ENCODE peak calls at places on chromosomes 3 and 15, in six cellular contexts. A is AG04450, R is bronchial epithelial cell, F is GM12878, N is cardiac muscle cell, G is GM23338. E is an unnamed sample. For H3K27me3, the result is how much of the 10 kb centered on the place peaks cover.

GRCh38 chr15:51982013-51982769 is 10.6 kb upstream of the LEO1 start:
- DNase-seq in A (peak), R (peak), F (peak), N (peak), G (peak), E (no peak)

GRCh38 chr3:127133971-127134370 is 59.0 kb upstream of the PRR23E start:
- DNase-seq in A (no peak), R (no peak), F (no peak), N (no peak), G (no peak), E (no peak)

GRCh38 chr3:146117406-146118285 is 43.3 kb downstream of the PLOD2 start:
- DNase-seq in A (peak), R (peak), F (no peak), N (peak), G (no peak), E (no peak)

GRCh38 chr3:46065294-46065705 is 38.0 kb upstream of the XCR1 start:
- DNase-seq in A (no peak), R (peak), F (peak), N (no peak), G (no peak), E (no peak)

GRCh38 chr3:138445654-138446053 is 11.2 kb downstream of the ESYT3 start:
- DNase-seq in A (no peak), R (no peak), F (no peak), N (no peak), G (no peak), E (no peak)

GRCh38 chr3:189941679-189942078 is 179.0 kb downstream of the P3H2 start:
- DNase-seq in A (no peak), R (peak), F (no peak), N (peak), G (no peak), E (no peak)

GRCh38 chr3:24012589-24013257 is 67.6 kb downstream of the NR1D2 start:
- DNase-seq in A (no peak), R (peak), F (no peak), N (no peak), G (no peak), E (no peak)

GRCh38 chr3:197547618-197548017 is 8.2 kb downstream of the BDH1 start:
- DNase-seq in A (no peak), R (no peak), F (no peak), N (no peak), G (peak), E (no peak)

GRCh38 chr3:51813539-51813938 is 34.5 kb upstream of the IQCF6 start:
- DNase-seq in A (no peak), R (no peak), F (no peak), N (no peak), G (no peak), E (peak)

GRCh38 chr3:188152660-188153497 is 1.1 kb upstream of the LPP start:
- DNase-seq in A (peak), R (peak), F (no peak), N (peak), G (peak), E (no peak)

GRCh38 chr15:33675246-33675645 is 293.1 kb upstream of the CHRM5 start:
- DNase-seq in A (no peak), R (peak), F (no peak), N (peak), G (peak), E (no peak)

GRCh38 chr15:66834863-66835557 is 133.0 kb downstream of the SMAD6 start:
- DNase-seq in A (no peak), R (no peak), F (no peak), N (no peak), G (peak), E (no peak)

GRCh38 chr3:139292933-139293664 is 50.7 kb upstream of the MRPS22 start:
- DNase-seq in A (peak), R (no peak), F (no peak), N (no peak), G (no peak), E (no peak)

GRCh38 chr3:15102256-15102655 is 3.3 kb upstream of the RBSN start:
- DNase-seq in A (no peak), R (no peak), F (no peak), N (no peak), G (no peak), E (peak)

GRCh38 chr3:74862501-74862900 is 248.0 kb upstream of the CNTN3 start:
- DNase-seq in A (no peak), R (no peak), F (no peak), N (no peak), G (no peak), E (no peak)

GRCh38 chr3:100966807-100967206 is 26.4 kb downstream of the ABI3BP start:
- DNase-seq in A (no peak), R (no peak), F (no peak), N (no peak), G (no peak), E (no peak)

GRCh38 chr15:63405159-63405558 is 23.5 kb upstream of the CA12 start:
- DNase-seq in A (no peak), R (no peak), F (no peak), N (no peak), G (no peak), E (no peak)

GRCh38 chr3:125381314-125381713 is 6.2 kb upstream of the ZNF148 start:
- DNase-seq in A (no peak), R (peak), F (no peak), N (no peak), G (no peak), E (no peak)

GRCh38 chr15:91942676-91943417 is 89.3 kb downstream of the SLCO3A1 start:
- DNase-seq in A (peak), R (peak), F (no peak), N (peak), G (no peak), E (no peak)

GRCh38 chr3:99918720-99919119 is 101.1 kb downstream of the CMSS1 start:
- DNase-seq in A (no peak), R (no peak), F (no peak), N (no peak), G (no peak), E (no peak)

GRCh38 chr3:47482411-47482810 is 6.7 kb upstream of the SCAP start:
- DNase-seq in A (no peak), R (no peak), F (no peak), N (no peak), G (peak), E (no peak)

GRCh38 chr3:16114930-16115329 is 59.5 kb upstream of the GALNT15 start:
- DNase-seq in A (no peak), R (no peak), F (no peak), N (no peak), G (no peak), E (no peak)

GRCh38 chr3:21912656-21913055 is 161.6 kb upstream of the ZNF385D start:
- DNase-seq in A (no peak), R (no peak), F (no peak), N (peak), G (no peak), E (no peak)

GRCh38 chr3:157916672-157917071 is 189.5 kb downstream of the SHOX2 start:
- DNase-seq in A (no peak), R (no peak), F (no peak), N (no peak), G (no peak), E (no peak)

GRCh38 chr15:64636541-64636940 is 138.8 kb downstream of the RBPMS2 start:
- DNase-seq in A (no peak), R (no peak), F (no peak), N (peak), G (no peak), E (no peak)

GRCh38 chr3:131361464-131362421 is 19.8 kb upstream of the NUDT16 start:
- DNase-seq in A (no peak), R (peak), F (peak), N (peak), G (peak), E (no peak)

GRCh38 chr3:150666167-150666566 is 37.6 kb downstream of the ERICH6 start:
- DNase-seq in A (no peak), R (no peak), F (no peak), N (no peak), G (no peak), E (no peak)

GRCh38 chr15:77186518-77187095 is 115.7 kb upstream of the TSPAN3 start:
- DNase-seq in A (peak), R (peak), F (peak), N (peak), G (peak), E (no peak)

GRCh38 chr3:53513556-53514190 is 19.3 kb downstream of the CACNA1D start:
- DNase-seq in A (no peak), R (peak), F (no peak), N (no peak), G (no peak), E (no peak)

GRCh38 chr3:58306662-58307286 is 454 bp downstream of the HTD2 start:
- DNase-seq in A (no peak), R (peak), F (no peak), N (peak), G (peak), E (peak)

GRCh38 chr3:38297947-38298711 is 16.0 kb downstream of the SLC22A14 start:
- DNase-seq in A (no peak), R (peak), F (peak), N (peak), G (peak), E (no peak)

GRCh38 chr15:78790027-78790426 is 21.2 kb downstream of the ADAMTS7 start:
- DNase-seq in A (no peak), R (no peak), F (no peak), N (no peak), G (no peak), E (no peak)

DNA sequence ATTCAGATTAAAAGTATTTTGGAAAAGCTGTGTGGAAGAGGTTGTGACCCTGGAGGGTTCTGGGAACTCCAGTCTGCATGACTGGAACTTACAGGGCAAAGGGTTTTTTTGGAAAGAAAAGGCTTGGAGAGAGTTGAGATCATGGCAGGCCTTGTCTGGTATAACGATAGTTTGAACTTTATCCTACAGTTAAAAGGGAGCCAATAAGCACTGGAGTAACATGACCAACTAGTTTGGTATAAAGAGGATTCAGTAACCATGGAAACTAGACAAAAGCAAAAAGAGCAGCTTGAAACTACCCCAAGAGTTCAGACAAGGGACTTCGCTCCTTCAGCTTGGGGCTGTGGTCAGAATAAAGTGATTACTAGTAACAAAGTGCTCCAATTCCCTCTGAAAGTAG is 151.2 kb upstream of the TMCO5A start:
- DNase-seq in A (no peak), R (no peak), F (no peak), N (peak), G (peak), E (no peak)
- H3K4me3 ChIP-seq in A (no peak), R (no peak), F (no peak), N (no peak), G (no peak), E (no peak)

DNA sequence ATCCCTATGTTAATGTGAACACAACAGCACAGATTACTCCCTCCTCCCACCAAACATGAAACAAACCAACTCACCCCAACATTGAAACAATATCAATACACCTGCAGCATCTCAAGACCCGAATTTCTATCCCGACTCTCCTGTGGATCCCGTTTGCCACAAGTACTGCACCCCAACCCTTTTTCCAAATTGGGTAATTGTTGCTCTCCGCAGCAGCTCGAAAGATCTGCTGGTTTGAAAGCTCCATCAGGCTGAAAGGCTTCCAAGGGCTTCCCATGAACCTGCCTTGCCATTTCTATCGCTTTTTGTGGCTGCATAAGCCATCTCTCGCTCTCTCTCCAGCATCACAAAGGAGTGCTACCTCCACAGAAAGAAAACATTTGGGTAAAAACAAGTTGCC is 2.3 kb upstream of the FEZF2 start:
- DNase-seq in A (no peak), R (no peak), F (no peak), N (no peak), G (peak), E (no peak)
- H3K27me3 ChIP-seq in A (half or more), R (half or more), F (under half), N (half or more), G (half or more), E (half or more)

GRCh38 chr3:4540267-4540666 is 47.1 kb downstream of the ITPR1 start:
- DNase-seq in A (no peak), R (no peak), F (no peak), N (no peak), G (no peak), E (no peak)
- H3K4me3 ChIP-seq in A (no peak), R (no peak), F (no peak), N (no peak), G (no peak), E (no peak)

GRCh38 chr3:112333386-112334334 is 704 bp downstream of the CD200 start:
- DNase-seq in A (no peak), R (no peak), F (no peak), N (peak), G (peak), E (peak)
- H3K27me3 ChIP-seq in A (under half), R (under half), F (under half), N (under half), G (under half), E (under half)

GRCh38 chr15:69754313-69754712 is 301.7 kb downstream of the RPLP1 start:
- DNase-seq in A (no peak), R (no peak), F (no peak), N (no peak), G (no peak), E (no peak)
- H3K4me3 ChIP-seq in A (no peak), R (no peak), F (no peak), N (no peak), G (no peak), E (no peak)

GRCh38 chr15:89749526-89749925 is 1.5 kb downstream of the MESP1 start:
- DNase-seq in A (no peak), R (no peak), F (no peak), N (no peak), G (no peak), E (no peak)
- H3K27me3 ChIP-seq in A (under half), R (under half), F (under half), N (under half), G (half or more), E (under half)

GRCh38 chr3:165835431-165835830 is 1.8 kb downstream of the BCHE start:
- DNase-seq in A (no peak), R (no peak), F (no peak), N (no peak), G (no peak), E (no peak)
- H3K4me3 ChIP-seq in A (no peak), R (no peak), F (no peak), N (peak), G (no peak), E (peak)

GRCh38 chr15:89447676-89448075 is 48.7 kb downstream of the RHCG start:
- DNase-seq in A (no peak), R (no peak), F (no peak), N (no peak), G (no peak), E (no peak)
- H3K27me3 ChIP-seq in A (under half), R (under half), F (under half), N (under half), G (under half), E (under half)

GRCh38 chr3:77338195-77338594 is 298.3 kb downstream of the ROBO2 start:
- DNase-seq in A (no peak), R (no peak), F (no peak), N (no peak), G (no peak), E (no peak)

GRCh38 chr3:77348244-77348855 is 308.5 kb downstream of the ROBO2 start:
- DNase-seq in A (no peak), R (peak), F (no peak), N (peak), G (peak), E (no peak)

GRCh38 chr3:77345009-77345408 is 305.1 kb downstream of the ROBO2 start:
- DNase-seq in A (no peak), R (no peak), F (no peak), N (no peak), G (no peak), E (no peak)

DNA sequence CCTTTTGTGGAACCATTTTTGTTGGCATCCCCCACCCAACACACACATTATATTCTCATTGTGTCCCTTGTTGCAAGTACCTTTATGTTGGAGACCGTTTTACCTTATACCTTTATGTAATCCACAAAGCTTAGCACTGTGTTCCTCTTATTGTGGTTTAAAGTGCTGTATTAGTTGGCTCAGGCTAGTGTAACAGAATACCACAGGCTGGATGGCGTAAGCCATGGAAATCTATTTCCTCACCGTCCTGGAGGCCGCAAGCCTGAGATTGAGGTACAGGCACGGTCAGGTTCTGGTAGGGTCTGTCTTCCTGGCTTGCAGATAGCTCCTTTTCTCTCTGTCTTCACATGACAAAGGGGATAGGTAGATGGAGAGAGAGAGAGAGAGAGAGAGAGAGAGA is 302.8 kb downstream of the ROBO2 start:
- DNase-seq in A (no peak), R (no peak), F (no peak), N (no peak), G (no peak), E (no peak)
- H3K4me3 ChIP-seq in A (no peak), R (no peak), F (no peak), N (no peak), G (no peak), E (no peak)

GRCh38 chr3:128998532-128998931 is 2.6 kb upstream of the EFCC1 start:
- DNase-seq in A (no peak), R (no peak), F (no peak), N (no peak), G (no peak), E (no peak)
- H3K27me3 ChIP-seq in A (half or more), R (under half), F (under half), N (half or more), G (half or more), E (under half)

E was measured in dorsolateral prefrontal cortex.